ENCODE peak calls at places on chromosomes 13 and 19, in ten cellular contexts. J, F, D, Q, U, I, R, X, O and Z are unnamed samples.
A peak's percentile ranks its signal among the peaks of the same experiment; 100 is the strongest.

GRCh38 chr19:52946322-52947310 is 16.1 kb downstream of the ZNF816 start:
- DNase-seq in J (peak; percentile 32), F (no peak), D (no peak), Q (no peak), U (peak; percentile 81), I (peak; percentile 53), R (peak; percentile 89), X (peak; percentile 61), O (peak; percentile 64), Z (peak; percentile 77)

GRCh38 chr13:76331948-76332712 is 554.1 kb downstream of the KCTD12 start:
- DNase-seq in J (no peak), F (no peak), D (no peak), Q (no peak), U (no peak), I (no peak), R (no peak), X (no peak), O (no peak), Z (no peak)

GRCh38 chr19:28228854-28229253 is 984.1 kb downstream of the UQCRFS1 start:
- DNase-seq in J (no peak), F (no peak), D (no peak), Q (no peak), U (no peak), I (no peak), R (no peak), X (no peak), O (no peak), Z (no peak)

GRCh38 chr13:25966086-25966485 is 85.7 kb downstream of the SHISA2 start:
- DNase-seq in J (no peak), F (no peak), D (peak; percentile 14), Q (no peak), U (no peak), I (no peak), R (no peak), X (no peak), O (no peak), Z (peak; percentile 54)

GRCh38 chr19:29384676-29385075 is 141.1 kb upstream of the VSTM2B start:
- DNase-seq in J (no peak), F (no peak), D (no peak), Q (no peak), U (no peak), I (no peak), R (no peak), X (no peak), O (no peak), Z (no peak)

GRCh38 chr13:32530841-32531253 is 7.7 kb downstream of the N4BP2L2 start:
- DNase-seq in J (no peak), F (no peak), D (peak; percentile 24), Q (no peak), U (no peak), I (peak; percentile 67), R (no peak), X (no peak), O (no peak), Z (no peak)

GRCh38 chr13:108269601-108270328 is at the start of gene TNFSF13B:
- DNase-seq in J (peak; percentile 1), F (peak; percentile 61), D (peak; percentile 68), Q (peak; percentile 58), U (peak; percentile 40), I (peak; percentile 59), R (peak; percentile 9), X (peak; percentile 83), O (peak; percentile 24), Z (no peak)

GRCh38 chr13:45928843-45929242 is 77.3 kb upstream of the SIAH3 start:
- DNase-seq in J (no peak), F (no peak), D (no peak), Q (no peak), U (peak; percentile 23), I (no peak), R (no peak), X (no peak), O (no peak), Z (peak; percentile 11)

GRCh38 chr19:37572203-37572602 is 22.4 kb downstream of the ZNF571 start:
- DNase-seq in J (no peak), F (no peak), D (no peak), Q (no peak), U (no peak), I (peak; percentile 55), R (no peak), X (no peak), O (no peak), Z (no peak)

GRCh38 chr19:19111138-19111835 is 27.0 kb downstream of the TMEM161A start:
- DNase-seq in J (no peak), F (no peak), D (no peak), Q (peak; percentile 37), U (no peak), I (no peak), R (no peak), X (no peak), O (no peak), Z (no peak)

GRCh38 chr13:91318886-91319285 is 28.6 kb upstream of the MIR17HG start:
- DNase-seq in J (no peak), F (no peak), D (no peak), Q (no peak), U (no peak), I (no peak), R (no peak), X (no peak), O (no peak), Z (no peak)

GRCh38 chr19:45526143-45526542 is 18.9 kb downstream of the VASP start:
- DNase-seq in J (peak; percentile 86), F (peak; percentile 68), D (peak; percentile 80), Q (peak; percentile 74), U (peak; percentile 61), I (peak; percentile 67), R (peak; percentile 61), X (peak; percentile 81), O (peak; percentile 71), Z (peak; percentile 75)

GRCh38 chr19:48558018-48558684 is 6.2 kb downstream of the SULT2B1 start:
- DNase-seq in J (no peak), F (no peak), D (peak; percentile 77), Q (peak; percentile 94), U (peak; percentile 27), I (peak; percentile 92), R (no peak), X (no peak), O (peak; percentile 36), Z (peak; percentile 75)

GRCh38 chr19:1001538-1002166 is 1.4 kb downstream of the GRIN3B start:
- DNase-seq in J (peak; percentile 71), F (no peak), D (no peak), Q (peak; percentile 76), U (no peak), I (peak; percentile 58), R (no peak), X (peak; percentile 86), O (no peak), Z (peak; percentile 41)

GRCh38 chr19:18675779-18676178 is 7.7 kb upstream of the CRTC1 start:
- DNase-seq in J (no peak), F (no peak), D (no peak), Q (no peak), U (no peak), I (peak; percentile 43), R (no peak), X (no peak), O (no peak), Z (peak; percentile 13)

GRCh38 chr19:49758292-49758691 is 4.8 kb downstream of the TSKS start:
- DNase-seq in J (no peak), F (no peak), D (peak; percentile 56), Q (no peak), U (no peak), I (peak; percentile 84), R (no peak), X (no peak), O (no peak), Z (peak; percentile 42)

GRCh38 chr19:19485161-19485997 is 30.0 kb downstream of the TSSK6 start:
- DNase-seq in J (no peak), F (no peak), D (no peak), Q (no peak), U (no peak), I (peak; percentile 56), R (no peak), X (peak; percentile 68), O (no peak), Z (no peak)

GRCh38 chr13:41465215-41465907 is 8.0 kb downstream of the RGCC start:
- DNase-seq in J (no peak), F (no peak), D (peak; percentile 27), Q (peak; percentile 65), U (no peak), I (peak; percentile 91), R (no peak), X (peak; percentile 83), O (peak; percentile 58), Z (peak; percentile 47)

GRCh38 chr19:49327878-49328544 is 3.0 kb upstream of the SLC6A16 start:
- DNase-seq in J (peak; percentile 16), F (no peak), D (peak; percentile 17), Q (no peak), U (no peak), I (peak; percentile 67), R (no peak), X (no peak), O (no peak), Z (peak; percentile 58)

GRCh38 chr13:99311748-99312492 is 4.7 kb upstream of the GPR183 start:
- DNase-seq in J (no peak), F (no peak), D (peak; percentile 41), Q (no peak), U (no peak), I (peak; percentile 67), R (no peak), X (no peak), O (no peak), Z (no peak)

GRCh38 chr13:45575146-45575829 is 40.3 kb downstream of the ERICH6B start:
- DNase-seq in J (no peak), F (no peak), D (no peak), Q (no peak), U (no peak), I (peak; percentile 13), R (no peak), X (no peak), O (no peak), Z (peak; percentile 54)

GRCh38 chr13:113864303-113864890 is 521 bp upstream of the GAS6 start:
- DNase-seq in J (no peak), F (no peak), D (no peak), Q (no peak), U (no peak), I (peak; percentile 53), R (no peak), X (no peak), O (no peak), Z (no peak)
- H3K4me1 ChIP-seq in J (peaks cover 32% of the 10 kb centered on the region), F (peaks cover 43% of the 10 kb centered on the region), D (peaks cover 6% of the 10 kb centered on the region), Q (peaks cover 31% of the 10 kb centered on the region), U (peaks cover 8% of the 10 kb centered on the region), I (peaks cover 19% of the 10 kb centered on the region), R (peaks cover 14% of the 10 kb centered on the region), X (peaks cover 25% of the 10 kb centered on the region), O (peaks cover 22% of the 10 kb centered on the region), Z (peaks cover 4% of the 10 kb centered on the region)

GRCh38 chr13:110289174-110289573 is 17.8 kb downstream of the COL4A1 start:
- DNase-seq in J (no peak), F (no peak), D (no peak), Q (no peak), U (no peak), I (no peak), R (no peak), X (no peak), O (no peak), Z (no peak)
- H3K4me1 ChIP-seq in J (peaks cover 12% of the 10 kb centered on the region), F (peaks cover 66% of the 10 kb centered on the region), D (no peaks in the 10 kb centered on the region), Q (no peaks in the 10 kb centered on the region), U (no peaks in the 10 kb centered on the region), I (peaks cover 7% of the 10 kb centered on the region), R (no peaks in the 10 kb centered on the region), X (peaks cover 43% of the 10 kb centered on the region), O (no peaks in the 10 kb centered on the region), Z (no peaks in the 10 kb centered on the region)

GRCh38 chr13:21050288-21051197 is 10.8 kb downstream of the LATS2 start:
- DNase-seq in J (no peak), F (no peak), D (no peak), Q (no peak), U (no peak), I (peak; percentile 48), R (no peak), X (no peak), O (no peak), Z (no peak)
- H3K4me1 ChIP-seq in J (no peaks in the 10 kb centered on the region), F (peaks cover 87% of the 10 kb centered on the region), D (peaks cover 15% of the 10 kb centered on the region), Q (no peaks in the 10 kb centered on the region), U (no peaks in the 10 kb centered on the region), I (peaks cover 23% of the 10 kb centered on the region), R (peaks cover 5% of the 10 kb centered on the region), X (peaks cover 35% of the 10 kb centered on the region), O (peaks cover 71% of the 10 kb centered on the region), Z (no peaks in the 10 kb centered on the region)

GRCh38 chr19:16084067-16084685 is 7.9 kb downstream of the TPM4 start:
- DNase-seq in J (no peak), F (no peak), D (no peak), Q (no peak), U (no peak), I (no peak), R (no peak), X (no peak), O (no peak), Z (no peak)
- H3K4me1 ChIP-seq in J (peaks cover 5% of the 10 kb centered on the region), F (peaks cover 46% of the 10 kb centered on the region), D (peaks cover 9% of the 10 kb centered on the region), Q (peaks cover 40% of the 10 kb centered on the region), U (no peaks in the 10 kb centered on the region), I (peaks cover 26% of the 10 kb centered on the region), R (no peaks in the 10 kb centered on the region), X (peaks cover 3% of the 10 kb centered on the region), O (peaks cover 13% of the 10 kb centered on the region), Z (peaks cover 14% of the 10 kb centered on the region)